ENCODE peak calls at places on chromosomes 2 and 18, in six cellular contexts. One of them, this sample, is unnamed.
A peak's percentile ranks its signal among the peaks of the same experiment; 100 is the strongest.

GRCh38 chr18:48910972-48911545 is 39.7 kb downstream of the SMAD7 start:
- DNase-seq in GM03348: no peak
- DNase-seq in NCI-H510A treated with DMSO at 0.1 percent for 48 hours: no peak
- DNase-seq in NCI-H774: no peak
- DNase-seq in stimulated activated CD4-positive, alpha-beta T cell treated with anti-CD3 and anti-CD28 coated beads, Interleukin-1b, Interleukin-23, amount 100 ng/mL, for 24 hours: no peak
- DNase-seq in GM13976: no peak
- DNase-seq in this sample: no peak

GRCh38 chr2:175030380-175031271 is 25.4 kb upstream of the CHN1 start:
- DNase-seq in GM03348: peak; percentile 59
- DNase-seq in NCI-H510A treated with DMSO at 0.1 percent for 48 hours: peak; percentile 82
- DNase-seq in NCI-H774: no peak
- DNase-seq in stimulated activated CD4-positive, alpha-beta T cell treated with anti-CD3 and anti-CD28 coated beads, Interleukin-1b, Interleukin-23, amount 100 ng/mL, for 24 hours: no peak
- DNase-seq in GM13976: no peak
- DNase-seq in this sample: peak; percentile 10

GRCh38 chr2:88627856-88628568 is 748 bp upstream of the EIF2AK3 start:
- DNase-seq in GM03348: peak; percentile 86
- DNase-seq in NCI-H510A treated with DMSO at 0.1 percent for 48 hours: peak; percentile 91
- DNase-seq in NCI-H774: peak; percentile 68
- DNase-seq in stimulated activated CD4-positive, alpha-beta T cell treated with anti-CD3 and anti-CD28 coated beads, Interleukin-1b, Interleukin-23, amount 100 ng/mL, for 24 hours: no peak
- DNase-seq in GM13976: peak; percentile 65
- DNase-seq in this sample: peak; percentile 95

GRCh38 chr2:201622306-201622705 is 21.0 kb downstream of the TMEM237 start:
- DNase-seq in GM03348: no peak
- DNase-seq in NCI-H510A treated with DMSO at 0.1 percent for 48 hours: no peak
- DNase-seq in NCI-H774: no peak
- DNase-seq in stimulated activated CD4-positive, alpha-beta T cell treated with anti-CD3 and anti-CD28 coated beads, Interleukin-1b, Interleukin-23, amount 100 ng/mL, for 24 hours: no peak
- DNase-seq in GM13976: no peak
- DNase-seq in this sample: peak; percentile 40

GRCh38 chr2:11299439-11299838 is 45.0 kb downstream of the ROCK2 start:
- DNase-seq in GM03348: no peak
- DNase-seq in NCI-H510A treated with DMSO at 0.1 percent for 48 hours: no peak
- DNase-seq in NCI-H774: no peak
- DNase-seq in stimulated activated CD4-positive, alpha-beta T cell treated with anti-CD3 and anti-CD28 coated beads, Interleukin-1b, Interleukin-23, amount 100 ng/mL, for 24 hours: no peak
- DNase-seq in GM13976: no peak
- DNase-seq in this sample: no peak

GRCh38 chr2:113910110-113910717 is 20.3 kb downstream of the ACTR3 start:
- DNase-seq in GM03348: no peak
- DNase-seq in NCI-H510A treated with DMSO at 0.1 percent for 48 hours: no peak
- DNase-seq in NCI-H774: no peak
- DNase-seq in stimulated activated CD4-positive, alpha-beta T cell treated with anti-CD3 and anti-CD28 coated beads, Interleukin-1b, Interleukin-23, amount 100 ng/mL, for 24 hours: peak; percentile 30
- DNase-seq in GM13976: no peak
- DNase-seq in this sample: peak; percentile 31

GRCh38 chr2:3189076-3189591 is 188.5 kb downstream of the EIPR1 start:
- DNase-seq in GM03348: no peak
- DNase-seq in NCI-H510A treated with DMSO at 0.1 percent for 48 hours: peak; percentile 19
- DNase-seq in NCI-H774: no peak
- DNase-seq in stimulated activated CD4-positive, alpha-beta T cell treated with anti-CD3 and anti-CD28 coated beads, Interleukin-1b, Interleukin-23, amount 100 ng/mL, for 24 hours: no peak
- DNase-seq in GM13976: no peak
- DNase-seq in this sample: no peak

GRCh38 chr2:241551599-241551997 is 6.9 kb upstream of the BOK start:
- DNase-seq in GM03348: no peak
- DNase-seq in NCI-H510A treated with DMSO at 0.1 percent for 48 hours: no peak
- DNase-seq in NCI-H774: no peak
- DNase-seq in stimulated activated CD4-positive, alpha-beta T cell treated with anti-CD3 and anti-CD28 coated beads, Interleukin-1b, Interleukin-23, amount 100 ng/mL, for 24 hours: no peak
- DNase-seq in GM13976: no peak
- DNase-seq in this sample: no peak

GRCh38 chr18:39702888-39703287 is 2137.3 kb upstream of the CELF4 start:
- DNase-seq in GM03348: no peak
- DNase-seq in NCI-H510A treated with DMSO at 0.1 percent for 48 hours: no peak
- DNase-seq in NCI-H774: no peak
- DNase-seq in stimulated activated CD4-positive, alpha-beta T cell treated with anti-CD3 and anti-CD28 coated beads, Interleukin-1b, Interleukin-23, amount 100 ng/mL, for 24 hours: no peak
- DNase-seq in GM13976: no peak
- DNase-seq in this sample: no peak

GRCh38 chr2:237743561-237744269 is 54.9 kb upstream of the RBM44 start:
- DNase-seq in GM03348: peak; percentile 39
- DNase-seq in NCI-H510A treated with DMSO at 0.1 percent for 48 hours: no peak
- DNase-seq in NCI-H774: no peak
- DNase-seq in stimulated activated CD4-positive, alpha-beta T cell treated with anti-CD3 and anti-CD28 coated beads, Interleukin-1b, Interleukin-23, amount 100 ng/mL, for 24 hours: no peak
- DNase-seq in GM13976: no peak
- DNase-seq in this sample: no peak

GRCh38 chr2:71602581-71602980 is 149.2 kb downstream of the DYSF start:
- DNase-seq in GM03348: no peak
- DNase-seq in NCI-H510A treated with DMSO at 0.1 percent for 48 hours: no peak
- DNase-seq in NCI-H774: no peak
- DNase-seq in stimulated activated CD4-positive, alpha-beta T cell treated with anti-CD3 and anti-CD28 coated beads, Interleukin-1b, Interleukin-23, amount 100 ng/mL, for 24 hours: no peak
- DNase-seq in GM13976: no peak
- DNase-seq in this sample: no peak

GRCh38 chr2:127607399-127607908 is 38.5 kb upstream of the GPR17 start:
- DNase-seq in GM03348: no peak
- DNase-seq in NCI-H510A treated with DMSO at 0.1 percent for 48 hours: no peak
- DNase-seq in NCI-H774: no peak
- DNase-seq in stimulated activated CD4-positive, alpha-beta T cell treated with anti-CD3 and anti-CD28 coated beads, Interleukin-1b, Interleukin-23, amount 100 ng/mL, for 24 hours: no peak
- DNase-seq in GM13976: no peak
- DNase-seq in this sample: no peak

GRCh38 chr2:241977557-241978300 is 108.2 kb downstream of the RTP5 start:
- DNase-seq in GM03348: no peak
- DNase-seq in NCI-H510A treated with DMSO at 0.1 percent for 48 hours: no peak
- DNase-seq in NCI-H774: no peak
- DNase-seq in stimulated activated CD4-positive, alpha-beta T cell treated with anti-CD3 and anti-CD28 coated beads, Interleukin-1b, Interleukin-23, amount 100 ng/mL, for 24 hours: no peak
- DNase-seq in GM13976: no peak
- DNase-seq in this sample: no peak

GRCh38 chr18:74981476-74981875 is 227.5 kb downstream of the PTGR3 start:
- DNase-seq in GM03348: no peak
- DNase-seq in NCI-H510A treated with DMSO at 0.1 percent for 48 hours: no peak
- DNase-seq in NCI-H774: no peak
- DNase-seq in stimulated activated CD4-positive, alpha-beta T cell treated with anti-CD3 and anti-CD28 coated beads, Interleukin-1b, Interleukin-23, amount 100 ng/mL, for 24 hours: no peak
- DNase-seq in GM13976: no peak
- DNase-seq in this sample: no peak

GRCh38 chr18:56322403-56322802 is 316.0 kb downstream of the TXNL1 start:
- DNase-seq in GM03348: no peak
- DNase-seq in NCI-H510A treated with DMSO at 0.1 percent for 48 hours: no peak
- DNase-seq in NCI-H774: no peak
- DNase-seq in stimulated activated CD4-positive, alpha-beta T cell treated with anti-CD3 and anti-CD28 coated beads, Interleukin-1b, Interleukin-23, amount 100 ng/mL, for 24 hours: no peak
- DNase-seq in GM13976: no peak
- DNase-seq in this sample: no peak

GRCh38 chr2:74222300-74222650 is 23.9 kb downstream of the MTHFD2 start:
- DNase-seq in GM03348: no peak
- DNase-seq in NCI-H510A treated with DMSO at 0.1 percent for 48 hours: no peak
- DNase-seq in NCI-H774: no peak
- DNase-seq in stimulated activated CD4-positive, alpha-beta T cell treated with anti-CD3 and anti-CD28 coated beads, Interleukin-1b, Interleukin-23, amount 100 ng/mL, for 24 hours: no peak
- DNase-seq in GM13976: no peak
- DNase-seq in this sample: no peak

GRCh38 chr18:58618822-58619553 is 9.9 kb downstream of the ALPK2 start:
- DNase-seq in GM03348: no peak
- DNase-seq in NCI-H510A treated with DMSO at 0.1 percent for 48 hours: no peak
- DNase-seq in NCI-H774: no peak
- DNase-seq in stimulated activated CD4-positive, alpha-beta T cell treated with anti-CD3 and anti-CD28 coated beads, Interleukin-1b, Interleukin-23, amount 100 ng/mL, for 24 hours: no peak
- DNase-seq in GM13976: no peak
- DNase-seq in this sample: no peak

GRCh38 chr2:188512456-188512855 is 220.8 kb downstream of the GULP1 start:
- DNase-seq in GM03348: peak; percentile 43
- DNase-seq in NCI-H510A treated with DMSO at 0.1 percent for 48 hours: peak; percentile 71
- DNase-seq in NCI-H774: peak; percentile 58
- DNase-seq in stimulated activated CD4-positive, alpha-beta T cell treated with anti-CD3 and anti-CD28 coated beads, Interleukin-1b, Interleukin-23, amount 100 ng/mL, for 24 hours: no peak
- DNase-seq in GM13976: peak; percentile 8
- DNase-seq in this sample: peak; percentile 51

GRCh38 chr2:227816507-227817274 is 3.0 kb downstream of the CCL20 start:
- DNase-seq in GM03348: no peak
- DNase-seq in NCI-H510A treated with DMSO at 0.1 percent for 48 hours: no peak
- DNase-seq in NCI-H774: no peak
- DNase-seq in stimulated activated CD4-positive, alpha-beta T cell treated with anti-CD3 and anti-CD28 coated beads, Interleukin-1b, Interleukin-23, amount 100 ng/mL, for 24 hours: no peak
- DNase-seq in GM13976: no peak
- DNase-seq in this sample: peak; percentile 25

GRCh38 chr2:71557321-71557720 is 104.0 kb downstream of the DYSF start:
- DNase-seq in GM03348: no peak
- DNase-seq in NCI-H510A treated with DMSO at 0.1 percent for 48 hours: peak; percentile 6
- DNase-seq in NCI-H774: no peak
- DNase-seq in stimulated activated CD4-positive, alpha-beta T cell treated with anti-CD3 and anti-CD28 coated beads, Interleukin-1b, Interleukin-23, amount 100 ng/mL, for 24 hours: no peak
- DNase-seq in GM13976: no peak
- DNase-seq in this sample: no peak

GRCh38 chr18:31223371-31223770 is 60.7 kb upstream of the DSC1 start:
- DNase-seq in GM03348: no peak
- DNase-seq in NCI-H510A treated with DMSO at 0.1 percent for 48 hours: no peak
- DNase-seq in NCI-H774: no peak
- DNase-seq in stimulated activated CD4-positive, alpha-beta T cell treated with anti-CD3 and anti-CD28 coated beads, Interleukin-1b, Interleukin-23, amount 100 ng/mL, for 24 hours: no peak
- DNase-seq in GM13976: no peak
- DNase-seq in this sample: no peak

GRCh38 chr2:91477731-91478672 is 2786.5 kb downstream of the RPIA start:
- DNase-seq in GM03348: peak; percentile 44
- DNase-seq in NCI-H510A treated with DMSO at 0.1 percent for 48 hours: no peak
- DNase-seq in NCI-H774: no peak
- DNase-seq in stimulated activated CD4-positive, alpha-beta T cell treated with anti-CD3 and anti-CD28 coated beads, Interleukin-1b, Interleukin-23, amount 100 ng/mL, for 24 hours: no peak
- DNase-seq in GM13976: peak; percentile 38
- DNase-seq in this sample: no peak

GRCh38 chr2:98747888-98748287 is 17.0 kb upstream of the MGAT4A start:
- DNase-seq in GM03348: no peak
- DNase-seq in NCI-H510A treated with DMSO at 0.1 percent for 48 hours: no peak
- DNase-seq in NCI-H774: no peak
- DNase-seq in stimulated activated CD4-positive, alpha-beta T cell treated with anti-CD3 and anti-CD28 coated beads, Interleukin-1b, Interleukin-23, amount 100 ng/mL, for 24 hours: no peak
- DNase-seq in GM13976: no peak
- DNase-seq in this sample: no peak

GRCh38 chr2:5373200-5373599 is 319.0 kb upstream of the SOX11 start:
- DNase-seq in GM03348: no peak
- DNase-seq in NCI-H510A treated with DMSO at 0.1 percent for 48 hours: peak; percentile 59
- DNase-seq in NCI-H774: no peak
- DNase-seq in stimulated activated CD4-positive, alpha-beta T cell treated with anti-CD3 and anti-CD28 coated beads, Interleukin-1b, Interleukin-23, amount 100 ng/mL, for 24 hours: no peak
- DNase-seq in GM13976: no peak
- DNase-seq in this sample: peak; percentile 7

GRCh38 chr2:46337208-46337994 is 40.2 kb downstream of the EPAS1 start:
- DNase-seq in GM03348: peak; percentile 25
- DNase-seq in NCI-H510A treated with DMSO at 0.1 percent for 48 hours: peak; percentile 52
- DNase-seq in NCI-H774: no peak
- DNase-seq in stimulated activated CD4-positive, alpha-beta T cell treated with anti-CD3 and anti-CD28 coated beads, Interleukin-1b, Interleukin-23, amount 100 ng/mL, for 24 hours: no peak
- DNase-seq in GM13976: no peak
- DNase-seq in this sample: no peak

GRCh38 chr2:206004004-206004693 is 81.8 kb downstream of the INO80D start:
- DNase-seq in GM03348: no peak
- DNase-seq in NCI-H510A treated with DMSO at 0.1 percent for 48 hours: no peak
- DNase-seq in NCI-H774: no peak
- DNase-seq in stimulated activated CD4-positive, alpha-beta T cell treated with anti-CD3 and anti-CD28 coated beads, Interleukin-1b, Interleukin-23, amount 100 ng/mL, for 24 hours: no peak
- DNase-seq in GM13976: no peak
- DNase-seq in this sample: no peak

GRCh38 chr2:28395334-28396061 is 2.8 kb downstream of the FOSL2 start:
- DNase-seq in GM03348: peak; percentile 66
- DNase-seq in NCI-H510A treated with DMSO at 0.1 percent for 48 hours: peak; percentile 42
- DNase-seq in NCI-H774: no peak
- DNase-seq in stimulated activated CD4-positive, alpha-beta T cell treated with anti-CD3 and anti-CD28 coated beads, Interleukin-1b, Interleukin-23, amount 100 ng/mL, for 24 hours: no peak
- DNase-seq in GM13976: no peak
- DNase-seq in this sample: peak; percentile 59

GRCh38 chr2:172643142-172643541 is 87.3 kb downstream of the PDK1 start:
- DNase-seq in GM03348: no peak
- DNase-seq in NCI-H510A treated with DMSO at 0.1 percent for 48 hours: no peak
- DNase-seq in NCI-H774: no peak
- DNase-seq in stimulated activated CD4-positive, alpha-beta T cell treated with anti-CD3 and anti-CD28 coated beads, Interleukin-1b, Interleukin-23, amount 100 ng/mL, for 24 hours: no peak
- DNase-seq in GM13976: no peak
- DNase-seq in this sample: peak; percentile 52

GRCh38 chr2:72770879-72771461 is 54.9 kb downstream of the EXOC6B start:
- DNase-seq in GM03348: peak; percentile 79
- DNase-seq in NCI-H510A treated with DMSO at 0.1 percent for 48 hours: peak; percentile 80
- DNase-seq in NCI-H774: peak; percentile 24
- DNase-seq in stimulated activated CD4-positive, alpha-beta T cell treated with anti-CD3 and anti-CD28 coated beads, Interleukin-1b, Interleukin-23, amount 100 ng/mL, for 24 hours: peak; percentile 32
- DNase-seq in GM13976: peak; percentile 73
- DNase-seq in this sample: peak; percentile 36

GRCh38 chr2:225431387-225431786 is 31.9 kb downstream of the NYAP2 start:
- DNase-seq in GM03348: no peak
- DNase-seq in NCI-H510A treated with DMSO at 0.1 percent for 48 hours: no peak
- DNase-seq in NCI-H774: no peak
- DNase-seq in stimulated activated CD4-positive, alpha-beta T cell treated with anti-CD3 and anti-CD28 coated beads, Interleukin-1b, Interleukin-23, amount 100 ng/mL, for 24 hours: no peak
- DNase-seq in GM13976: no peak
- DNase-seq in this sample: no peak

GRCh38 chr2:33207336-33207735 is 260.6 kb downstream of the LTBP1 start:
- DNase-seq in GM03348: peak; percentile 51
- DNase-seq in NCI-H510A treated with DMSO at 0.1 percent for 48 hours: no peak
- DNase-seq in NCI-H774: no peak
- DNase-seq in stimulated activated CD4-positive, alpha-beta T cell treated with anti-CD3 and anti-CD28 coated beads, Interleukin-1b, Interleukin-23, amount 100 ng/mL, for 24 hours: no peak
- DNase-seq in GM13976: no peak
- DNase-seq in this sample: no peak

GRCh38 chr2:67290451-67290991 is 106.6 kb upstream of the ETAA1 start:
- DNase-seq in GM03348: peak; percentile 30
- DNase-seq in NCI-H510A treated with DMSO at 0.1 percent for 48 hours: no peak
- DNase-seq in NCI-H774: no peak
- DNase-seq in stimulated activated CD4-positive, alpha-beta T cell treated with anti-CD3 and anti-CD28 coated beads, Interleukin-1b, Interleukin-23, amount 100 ng/mL, for 24 hours: no peak
- DNase-seq in GM13976: no peak
- DNase-seq in this sample: peak; percentile 91

GRCh38 chr18:54822872-54823845 is 5.1 kb upstream of the RAB27B start:
- DNase-seq in GM03348: peak; percentile 35
- DNase-seq in NCI-H510A treated with DMSO at 0.1 percent for 48 hours: no peak
- DNase-seq in NCI-H774: no peak
- DNase-seq in stimulated activated CD4-positive, alpha-beta T cell treated with anti-CD3 and anti-CD28 coated beads, Interleukin-1b, Interleukin-23, amount 100 ng/mL, for 24 hours: no peak
- DNase-seq in GM13976: no peak
- DNase-seq in this sample: peak; percentile 86

GRCh38 chr2:127594116-127594591 is 51.8 kb upstream of the GPR17 start:
- DNase-seq in GM03348: no peak
- DNase-seq in NCI-H510A treated with DMSO at 0.1 percent for 48 hours: no peak
- DNase-seq in NCI-H774: no peak
- DNase-seq in stimulated activated CD4-positive, alpha-beta T cell treated with anti-CD3 and anti-CD28 coated beads, Interleukin-1b, Interleukin-23, amount 100 ng/mL, for 24 hours: no peak
- DNase-seq in GM13976: no peak
- DNase-seq in this sample: no peak

GRCh38 chr18:63409301-63409700 is 13.0 kb downstream of the VPS4B start:
- DNase-seq in GM03348: no peak
- DNase-seq in NCI-H510A treated with DMSO at 0.1 percent for 48 hours: no peak
- DNase-seq in NCI-H774: no peak
- DNase-seq in stimulated activated CD4-positive, alpha-beta T cell treated with anti-CD3 and anti-CD28 coated beads, Interleukin-1b, Interleukin-23, amount 100 ng/mL, for 24 hours: no peak
- DNase-seq in GM13976: no peak
- DNase-seq in this sample: peak; percentile 28

GRCh38 chr2:226489765-226490164 is 309.9 kb downstream of the IRS1 start:
- DNase-seq in GM03348: peak; percentile 70
- DNase-seq in NCI-H510A treated with DMSO at 0.1 percent for 48 hours: no peak
- DNase-seq in NCI-H774: no peak
- DNase-seq in stimulated activated CD4-positive, alpha-beta T cell treated with anti-CD3 and anti-CD28 coated beads, Interleukin-1b, Interleukin-23, amount 100 ng/mL, for 24 hours: no peak
- DNase-seq in GM13976: peak; percentile 5
- DNase-seq in this sample: peak; percentile 86

GRCh38 chr2:202400937-202401336 is 24.8 kb downstream of the BMPR2 start:
- DNase-seq in GM03348: no peak
- DNase-seq in NCI-H510A treated with DMSO at 0.1 percent for 48 hours: no peak
- DNase-seq in NCI-H774: no peak
- DNase-seq in stimulated activated CD4-positive, alpha-beta T cell treated with anti-CD3 and anti-CD28 coated beads, Interleukin-1b, Interleukin-23, amount 100 ng/mL, for 24 hours: no peak
- DNase-seq in GM13976: no peak
- DNase-seq in this sample: no peak

GRCh38 chr2:95231723-95232122 is 24.4 kb downstream of the ZNF892 start:
- DNase-seq in GM03348: peak; percentile 73
- DNase-seq in NCI-H510A treated with DMSO at 0.1 percent for 48 hours: peak; percentile 31
- DNase-seq in NCI-H774: peak; percentile 59
- DNase-seq in stimulated activated CD4-positive, alpha-beta T cell treated with anti-CD3 and anti-CD28 coated beads, Interleukin-1b, Interleukin-23, amount 100 ng/mL, for 24 hours: no peak
- DNase-seq in GM13976: peak; percentile 57
- DNase-seq in this sample: peak; percentile 46